ENCODE peak calls at places on chromosomes 11 and 22, in eight cellular contexts. One of them, this sample, is unnamed.

GRCh38 chr11:103683581-103683980 is 352.9 kb upstream of the DDI1 start:
- DNase-seq in A549: no peak
- DNase-seq in OCI-LY7: no peak
- DNase-seq in astrocyte: peak
- DNase-seq in neural progenitor cell: no peak
- DNase-seq in mammary epithelial cell: no peak
- DNase-seq in neuronal stem cell: no peak
- DNase-seq in HCT116: no peak
- DNase-seq in this sample: no peak

GRCh38 chr11:23103403-23103802 is 243.1 kb upstream of the CCDC179 start:
- DNase-seq in A549: no peak
- DNase-seq in OCI-LY7: no peak
- DNase-seq in astrocyte: peak
- DNase-seq in neural progenitor cell: no peak
- DNase-seq in mammary epithelial cell: no peak
- DNase-seq in neuronal stem cell: no peak
- DNase-seq in HCT116: no peak
- DNase-seq in this sample: no peak

GRCh38 chr11:20452585-20452984 is 65.1 kb downstream of the PRMT3 start:
- DNase-seq in A549: no peak
- DNase-seq in OCI-LY7: no peak
- DNase-seq in astrocyte: no peak
- DNase-seq in neural progenitor cell: no peak
- DNase-seq in mammary epithelial cell: no peak
- DNase-seq in neuronal stem cell: no peak
- DNase-seq in HCT116: no peak
- DNase-seq in this sample: no peak

GRCh38 chr22:36808611-36809344 is 8.1 kb downstream of the PVALB start:
- DNase-seq in A549: no peak
- DNase-seq in OCI-LY7: no peak
- DNase-seq in astrocyte: no peak
- DNase-seq in neural progenitor cell: no peak
- DNase-seq in mammary epithelial cell: no peak
- DNase-seq in neuronal stem cell: no peak
- DNase-seq in HCT116: no peak
- DNase-seq in this sample: peak

GRCh38 chr11:2528301-2529050 is 83.7 kb downstream of the KCNQ1 start:
- DNase-seq in A549: no peak
- DNase-seq in OCI-LY7: no peak
- DNase-seq in astrocyte: no peak
- DNase-seq in neural progenitor cell: no peak
- DNase-seq in mammary epithelial cell: no peak
- DNase-seq in neuronal stem cell: no peak
- DNase-seq in HCT116: no peak
- DNase-seq in this sample: no peak

GRCh38 chr22:32396746-32397145 is 15.3 kb downstream of the RTCB start:
- DNase-seq in A549: no peak
- DNase-seq in OCI-LY7: no peak
- DNase-seq in astrocyte: no peak
- DNase-seq in neural progenitor cell: no peak
- DNase-seq in mammary epithelial cell: no peak
- DNase-seq in neuronal stem cell: no peak
- DNase-seq in HCT116: no peak
- DNase-seq in this sample: no peak

GRCh38 chr11:17738350-17739207 is 4.0 kb downstream of the KCNC1 start:
- DNase-seq in A549: no peak
- DNase-seq in OCI-LY7: no peak
- DNase-seq in astrocyte: no peak
- DNase-seq in neural progenitor cell: peak
- DNase-seq in mammary epithelial cell: no peak
- DNase-seq in neuronal stem cell: peak
- DNase-seq in HCT116: no peak
- DNase-seq in this sample: no peak

GRCh38 chr22:26453195-26453594 is 24.1 kb downstream of the ASPHD2 start:
- DNase-seq in A549: no peak
- DNase-seq in OCI-LY7: no peak
- DNase-seq in astrocyte: no peak
- DNase-seq in neural progenitor cell: no peak
- DNase-seq in mammary epithelial cell: no peak
- DNase-seq in neuronal stem cell: no peak
- DNase-seq in HCT116: no peak
- DNase-seq in this sample: no peak

GRCh38 chr11:1826552-1827094 is 8.2 kb upstream of the SYT8 start:
- DNase-seq in A549: peak
- DNase-seq in OCI-LY7: peak
- DNase-seq in astrocyte: peak
- DNase-seq in neural progenitor cell: no peak
- DNase-seq in mammary epithelial cell: peak
- DNase-seq in neuronal stem cell: no peak
- DNase-seq in HCT116: no peak
- DNase-seq in this sample: no peak

DNA sequence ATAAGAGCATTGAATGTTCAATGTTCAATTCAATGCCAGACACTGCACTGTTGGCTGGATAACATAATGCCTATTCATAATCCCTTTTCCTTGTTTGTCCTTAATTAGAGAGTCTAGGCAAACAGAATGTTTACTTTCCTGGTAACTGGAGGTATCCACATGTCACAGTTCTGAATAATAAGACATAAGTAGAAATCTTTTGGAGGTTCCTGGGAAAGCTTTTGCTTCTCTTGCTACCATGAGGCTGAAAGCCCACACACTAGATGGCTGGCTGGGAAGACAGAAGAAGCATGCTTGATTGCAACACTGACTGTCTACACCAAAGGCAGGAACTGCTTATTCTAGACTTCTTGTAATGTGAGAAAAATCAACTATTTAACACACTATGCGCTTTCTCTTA is 79.5 kb downstream of the GAB2 start:
- DNase-seq in A549: no peak
- DNase-seq in OCI-LY7: no peak
- DNase-seq in astrocyte: no peak
- DNase-seq in neural progenitor cell: no peak
- DNase-seq in mammary epithelial cell: no peak
- DNase-seq in neuronal stem cell: no peak
- DNase-seq in HCT116: no peak
- DNase-seq in this sample: no peak
- H3K27ac ChIP-seq in A549: no peak
- H3K27ac ChIP-seq in OCI-LY7: no peak
- H3K27ac ChIP-seq in astrocyte: no peak
- H3K27ac ChIP-seq in neural progenitor cell: no peak
- H3K27ac ChIP-seq in mammary epithelial cell: no peak
- H3K27ac ChIP-seq in neuronal stem cell: no peak
- H3K27ac ChIP-seq in HCT116: no peak
- H3K27ac ChIP-seq in this sample: no peak

DNA sequence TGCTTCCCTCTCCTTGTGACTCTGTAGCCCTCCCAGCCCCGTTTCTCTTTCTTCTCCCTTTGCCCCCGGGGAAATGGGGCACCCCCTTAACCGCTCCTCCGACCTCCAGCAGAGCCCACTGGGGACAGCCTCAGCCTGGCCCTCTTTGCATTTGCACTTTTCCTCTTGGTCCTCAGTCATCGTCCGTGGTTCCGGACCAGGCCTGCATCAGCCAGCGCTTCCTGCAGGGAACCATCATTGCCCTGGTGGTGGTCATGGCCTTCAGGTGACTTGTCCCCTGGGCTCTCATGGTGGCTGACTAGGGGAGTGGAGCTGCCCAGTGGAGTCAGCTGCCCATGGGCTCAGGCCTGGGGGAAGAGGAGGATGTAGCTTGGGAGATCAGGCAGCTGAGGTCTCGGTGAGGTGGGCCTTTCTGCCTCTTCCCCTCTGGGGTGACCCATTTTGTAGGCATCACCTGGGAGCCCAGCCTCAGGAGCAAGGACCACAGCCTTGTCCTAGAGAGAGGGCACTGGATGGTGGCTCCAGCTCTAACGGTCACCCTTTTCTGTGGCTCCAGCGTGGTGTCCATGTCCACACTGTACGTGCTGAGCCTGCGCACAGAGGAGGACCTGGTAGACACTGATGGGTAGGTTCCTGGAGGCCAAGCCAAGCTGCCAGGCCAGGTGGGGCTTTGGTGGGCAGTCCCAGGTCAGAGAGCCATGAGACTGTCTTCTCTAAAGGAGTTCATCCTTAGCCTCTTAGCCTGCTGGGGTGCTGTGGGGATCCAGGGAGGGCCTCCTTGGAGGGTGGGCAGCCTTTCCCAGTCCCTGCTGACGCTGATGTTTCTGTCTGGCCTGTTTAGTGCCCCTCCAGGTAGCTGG is 12.5 kb downstream of the TMEM258 start:
- DNase-seq in A549: no peak
- DNase-seq in OCI-LY7: no peak
- DNase-seq in astrocyte: no peak
- DNase-seq in neural progenitor cell: no peak
- DNase-seq in mammary epithelial cell: no peak
- DNase-seq in neuronal stem cell: no peak
- DNase-seq in HCT116: no peak
- DNase-seq in this sample: no peak
- H3K4me2 ChIP-seq in A549: no peak
- H3K4me2 ChIP-seq in OCI-LY7: no peak
- H3K4me2 ChIP-seq in astrocyte: no peak
- H3K4me2 ChIP-seq in neural progenitor cell: no peak
- H3K4me2 ChIP-seq in mammary epithelial cell: no peak
- H3K4me2 ChIP-seq in neuronal stem cell: no peak
- H3K4me2 ChIP-seq in HCT116: no peak
- H3K4me2 ChIP-seq in this sample: no peak

GRCh38 chr11:14541180-14541579 is 21.0 kb upstream of the PSMA1 start:
- DNase-seq in A549: no peak
- DNase-seq in OCI-LY7: no peak
- DNase-seq in astrocyte: no peak
- DNase-seq in neural progenitor cell: no peak
- DNase-seq in mammary epithelial cell: no peak
- DNase-seq in neuronal stem cell: no peak
- DNase-seq in HCT116: no peak
- DNase-seq in this sample: no peak
- H3K27ac ChIP-seq in A549: no peak
- H3K27ac ChIP-seq in OCI-LY7: no peak
- H3K27ac ChIP-seq in astrocyte: no peak
- H3K27ac ChIP-seq in neural progenitor cell: no peak
- H3K27ac ChIP-seq in mammary epithelial cell: no peak
- H3K27ac ChIP-seq in neuronal stem cell: no peak
- H3K27ac ChIP-seq in HCT116: no peak
- H3K27ac ChIP-seq in this sample: no peak

DNA sequence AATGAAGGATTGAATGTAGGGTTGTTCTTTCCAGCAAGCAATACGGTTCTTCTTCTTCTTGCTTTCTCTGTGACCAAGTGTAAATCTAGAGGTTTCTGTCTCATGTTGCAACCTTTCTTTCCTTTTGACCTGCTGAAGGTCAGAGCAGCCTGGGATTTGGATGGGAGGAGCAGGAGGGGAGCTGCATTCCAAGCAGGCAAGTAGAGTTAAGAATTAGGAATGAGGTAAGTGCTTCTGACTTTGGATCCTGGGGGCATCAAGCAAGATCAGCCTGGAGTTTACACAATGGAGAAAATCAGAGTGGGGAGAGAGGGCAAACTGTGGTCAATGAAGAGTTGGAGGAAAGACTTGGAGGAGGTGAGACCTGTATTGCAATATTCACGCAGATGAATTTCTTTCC is 225.6 kb upstream of the ZBED5 start:
- DNase-seq in A549: no peak
- DNase-seq in OCI-LY7: no peak
- DNase-seq in astrocyte: no peak
- DNase-seq in neural progenitor cell: no peak
- DNase-seq in mammary epithelial cell: no peak
- DNase-seq in neuronal stem cell: no peak
- DNase-seq in HCT116: no peak
- DNase-seq in this sample: no peak
- H3K4me2 ChIP-seq in A549: no peak
- H3K4me2 ChIP-seq in OCI-LY7: no peak
- H3K4me2 ChIP-seq in astrocyte: no peak
- H3K4me2 ChIP-seq in neural progenitor cell: no peak
- H3K4me2 ChIP-seq in mammary epithelial cell: no peak
- H3K4me2 ChIP-seq in neuronal stem cell: no peak
- H3K4me2 ChIP-seq in HCT116: no peak
- H3K4me2 ChIP-seq in this sample: no peak

GRCh38 chr11:69891421-69892236 is 72.4 kb upstream of the FGF3 start:
- DNase-seq in A549: no peak
- DNase-seq in OCI-LY7: no peak
- DNase-seq in astrocyte: no peak
- DNase-seq in neural progenitor cell: no peak
- DNase-seq in mammary epithelial cell: no peak
- DNase-seq in neuronal stem cell: no peak
- DNase-seq in HCT116: no peak
- DNase-seq in this sample: peak
- H3K27ac ChIP-seq in A549: no peak
- H3K27ac ChIP-seq in OCI-LY7: no peak
- H3K27ac ChIP-seq in astrocyte: no peak
- H3K27ac ChIP-seq in neural progenitor cell: no peak
- H3K27ac ChIP-seq in mammary epithelial cell: no peak
- H3K27ac ChIP-seq in neuronal stem cell: no peak
- H3K27ac ChIP-seq in HCT116: no peak
- H3K27ac ChIP-seq in this sample: peak

DNA sequence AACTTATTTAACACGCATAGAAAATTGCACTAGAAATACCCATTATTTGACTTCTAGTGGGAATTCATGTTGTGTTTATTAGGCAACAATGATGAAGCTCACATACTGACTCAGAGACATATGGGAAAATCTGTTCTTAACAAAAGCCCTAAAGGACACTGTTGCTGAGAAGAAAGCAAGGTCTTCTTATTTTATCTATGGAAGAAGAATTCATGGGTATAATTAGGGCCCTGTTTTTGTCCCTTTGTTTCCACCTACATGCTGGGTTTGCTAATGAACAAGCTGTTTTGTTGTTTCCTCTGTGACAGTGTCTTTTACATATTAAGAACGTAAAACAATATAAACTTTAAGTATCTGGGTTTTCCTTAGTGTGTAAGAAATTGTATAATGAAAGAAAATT is 606.7 kb upstream of the ARHGAP42 start:
- DNase-seq in A549: no peak
- DNase-seq in OCI-LY7: no peak
- DNase-seq in astrocyte: no peak
- DNase-seq in neural progenitor cell: peak
- DNase-seq in mammary epithelial cell: no peak
- DNase-seq in neuronal stem cell: peak
- DNase-seq in HCT116: no peak
- DNase-seq in this sample: no peak
- H3K4me2 ChIP-seq in A549: no peak
- H3K4me2 ChIP-seq in OCI-LY7: no peak
- H3K4me2 ChIP-seq in astrocyte: no peak
- H3K4me2 ChIP-seq in neural progenitor cell: no peak
- H3K4me2 ChIP-seq in mammary epithelial cell: no peak
- H3K4me2 ChIP-seq in neuronal stem cell: no peak
- H3K4me2 ChIP-seq in HCT116: no peak
- H3K4me2 ChIP-seq in this sample: no peak